ENCODE peak calls at places on chromosomes 13 and 19, in seven cellular contexts. One of them, this sample, is unnamed.

GRCh38 chr13:21812192-21812626 is 141.3 kb downstream of the FGF9 start:
- DNase-seq in thoracic aorta: no peak
- DNase-seq in adrenal gland: no peak
- DNase-seq in GM12865: no peak
- DNase-seq in astrocyte of the cerebellum: no peak
- DNase-seq in fibroblast of lung: no peak
- DNase-seq in AG09309: no peak
- DNase-seq in this sample: peak; percentile 2

GRCh38 chr13:20160346-20161274 is at the start of gene GJA3:
- DNase-seq in thoracic aorta: no peak
- DNase-seq in adrenal gland: no peak
- DNase-seq in GM12865: peak; percentile 84
- DNase-seq in astrocyte of the cerebellum: no peak
- DNase-seq in fibroblast of lung: peak; percentile 44
- DNase-seq in AG09309: no peak
- DNase-seq in this sample: peak; percentile 71

GRCh38 chr19:1521636-1522035 is 2.2 kb upstream of the PLK5 start:
- DNase-seq in thoracic aorta: no peak
- DNase-seq in adrenal gland: no peak
- DNase-seq in GM12865: no peak
- DNase-seq in astrocyte of the cerebellum: no peak
- DNase-seq in fibroblast of lung: no peak
- DNase-seq in AG09309: no peak
- DNase-seq in this sample: no peak

GRCh38 chr13:39956036-39956435 is 300.6 kb downstream of the COG6 start:
- DNase-seq in thoracic aorta: no peak
- DNase-seq in adrenal gland: no peak
- DNase-seq in GM12865: peak; percentile 86
- DNase-seq in astrocyte of the cerebellum: no peak
- DNase-seq in fibroblast of lung: no peak
- DNase-seq in AG09309: no peak
- DNase-seq in this sample: no peak

GRCh38 chr19:21328402-21328801 is 808 bp downstream of the ZNF708 start:
- DNase-seq in thoracic aorta: no peak
- DNase-seq in adrenal gland: no peak
- DNase-seq in GM12865: peak; percentile 23
- DNase-seq in astrocyte of the cerebellum: no peak
- DNase-seq in fibroblast of lung: peak; percentile 6
- DNase-seq in AG09309: no peak
- DNase-seq in this sample: peak; percentile 18

GRCh38 chr13:33280923-33281322 is 4.6 kb downstream of the STARD13 start:
- DNase-seq in thoracic aorta: no peak
- DNase-seq in adrenal gland: no peak
- DNase-seq in GM12865: no peak
- DNase-seq in astrocyte of the cerebellum: no peak
- DNase-seq in fibroblast of lung: peak; percentile 63
- DNase-seq in AG09309: no peak
- DNase-seq in this sample: no peak

GRCh38 chr13:81987159-81987558 is 1646.2 kb upstream of the SPRY2 start:
- DNase-seq in thoracic aorta: no peak
- DNase-seq in adrenal gland: no peak
- DNase-seq in GM12865: no peak
- DNase-seq in astrocyte of the cerebellum: no peak
- DNase-seq in fibroblast of lung: no peak
- DNase-seq in AG09309: no peak
- DNase-seq in this sample: no peak

GRCh38 chr13:44756411-44756810 is 180.3 kb upstream of the TSC22D1 start:
- DNase-seq in thoracic aorta: no peak
- DNase-seq in adrenal gland: peak; percentile 55
- DNase-seq in GM12865: no peak
- DNase-seq in astrocyte of the cerebellum: no peak
- DNase-seq in fibroblast of lung: peak; percentile 50
- DNase-seq in AG09309: no peak
- DNase-seq in this sample: no peak

GRCh38 chr13:58619396-58620113 is 988.0 kb downstream of the PCDH17 start:
- DNase-seq in thoracic aorta: no peak
- DNase-seq in adrenal gland: no peak
- DNase-seq in GM12865: peak; percentile 1
- DNase-seq in astrocyte of the cerebellum: no peak
- DNase-seq in fibroblast of lung: peak; percentile 9
- DNase-seq in AG09309: no peak
- DNase-seq in this sample: no peak

GRCh38 chr19:17877696-17878095 is 6.0 kb downstream of the SLC5A5 start:
- DNase-seq in thoracic aorta: no peak
- DNase-seq in adrenal gland: no peak
- DNase-seq in GM12865: no peak
- DNase-seq in astrocyte of the cerebellum: no peak
- DNase-seq in fibroblast of lung: no peak
- DNase-seq in AG09309: no peak
- DNase-seq in this sample: no peak

GRCh38 chr19:33740811-33741396 is 55.8 kb upstream of the KCTD15 start:
- DNase-seq in thoracic aorta: no peak
- DNase-seq in adrenal gland: peak; percentile 26
- DNase-seq in GM12865: peak; percentile 38
- DNase-seq in astrocyte of the cerebellum: peak; percentile 20
- DNase-seq in fibroblast of lung: peak; percentile 27
- DNase-seq in AG09309: peak; percentile 2
- DNase-seq in this sample: peak; percentile 84

GRCh38 chr13:71360041-71360440 is 507.0 kb downstream of the DACH1 start:
- DNase-seq in thoracic aorta: no peak
- DNase-seq in adrenal gland: no peak
- DNase-seq in GM12865: no peak
- DNase-seq in astrocyte of the cerebellum: no peak
- DNase-seq in fibroblast of lung: peak; percentile 43
- DNase-seq in AG09309: no peak
- DNase-seq in this sample: no peak

GRCh38 chr19:13859361-13859880 is 17.5 kb upstream of the NANOS3 start:
- DNase-seq in thoracic aorta: no peak
- DNase-seq in adrenal gland: no peak
- DNase-seq in GM12865: no peak
- DNase-seq in astrocyte of the cerebellum: no peak
- DNase-seq in fibroblast of lung: peak; percentile 67
- DNase-seq in AG09309: no peak
- DNase-seq in this sample: no peak

GRCh38 chr13:94280357-94280756 is 199.1 kb downstream of the DCT start:
- DNase-seq in thoracic aorta: no peak
- DNase-seq in adrenal gland: no peak
- DNase-seq in GM12865: no peak
- DNase-seq in astrocyte of the cerebellum: no peak
- DNase-seq in fibroblast of lung: peak; percentile 27
- DNase-seq in AG09309: no peak
- DNase-seq in this sample: no peak

GRCh38 chr13:79548886-79549285 is 67.9 kb downstream of the NDFIP2 start:
- DNase-seq in thoracic aorta: no peak
- DNase-seq in adrenal gland: no peak
- DNase-seq in GM12865: no peak
- DNase-seq in astrocyte of the cerebellum: peak; percentile 9
- DNase-seq in fibroblast of lung: no peak
- DNase-seq in AG09309: no peak
- DNase-seq in this sample: no peak

GRCh38 chr19:40165362-40165937 is 25.8 kb upstream of the MAP3K10 start:
- DNase-seq in thoracic aorta: no peak
- DNase-seq in adrenal gland: peak; percentile 61
- DNase-seq in GM12865: peak; percentile 80
- DNase-seq in astrocyte of the cerebellum: no peak
- DNase-seq in fibroblast of lung: peak; percentile 10
- DNase-seq in AG09309: no peak
- DNase-seq in this sample: peak; percentile 68

DNA sequence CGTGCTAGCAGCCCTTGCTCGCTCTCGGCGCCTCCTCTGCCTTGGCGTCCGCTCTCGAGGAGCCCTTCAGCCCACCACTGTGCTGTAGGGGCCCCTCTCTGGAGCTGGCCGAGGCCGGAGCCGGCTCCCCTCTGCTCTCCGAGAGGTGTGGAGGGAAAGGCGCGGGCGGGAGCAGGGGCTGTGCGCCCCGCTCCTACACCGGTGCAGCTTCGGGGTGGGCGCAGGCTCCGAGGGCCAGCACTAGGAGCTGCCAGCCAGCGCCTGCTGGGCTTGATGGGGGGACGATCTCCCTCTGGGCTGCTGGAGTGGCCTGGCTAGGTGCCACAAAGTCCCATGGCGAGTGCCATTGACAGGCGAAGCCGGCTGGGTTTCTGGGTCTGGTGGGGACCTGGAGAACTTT is 365.5 kb downstream of the SLITRK1 start:
- DNase-seq in thoracic aorta: no peak
- DNase-seq in adrenal gland: no peak
- DNase-seq in GM12865: no peak
- DNase-seq in astrocyte of the cerebellum: no peak
- DNase-seq in fibroblast of lung: no peak
- DNase-seq in AG09309: no peak
- DNase-seq in this sample: no peak
- H3K4me3 ChIP-seq in thoracic aorta: no peak overlapping the region
- H3K4me3 ChIP-seq in adrenal gland: no peak overlapping the region
- H3K4me3 ChIP-seq in GM12865: no peak overlapping the region
- H3K4me3 ChIP-seq in astrocyte of the cerebellum: no peak overlapping the region
- H3K4me3 ChIP-seq in fibroblast of lung: no peak overlapping the region
- H3K4me3 ChIP-seq in AG09309: no peak overlapping the region
- H3K4me3 ChIP-seq in this sample: no peak overlapping the region

GRCh38 chr19:49816616-49817015 is 1.5 kb upstream of the MED25 start:
- DNase-seq in thoracic aorta: no peak
- DNase-seq in adrenal gland: no peak
- DNase-seq in GM12865: no peak
- DNase-seq in astrocyte of the cerebellum: no peak
- DNase-seq in fibroblast of lung: no peak
- DNase-seq in AG09309: no peak
- DNase-seq in this sample: no peak
- H3K4me3 ChIP-seq in thoracic aorta: peak overlapping the region; percentile 96
- H3K4me3 ChIP-seq in adrenal gland: no peak overlapping the region
- H3K4me3 ChIP-seq in GM12865: no peak overlapping the region
- H3K4me3 ChIP-seq in astrocyte of the cerebellum: no peak overlapping the region
- H3K4me3 ChIP-seq in fibroblast of lung: no peak overlapping the region
- H3K4me3 ChIP-seq in AG09309: no peak overlapping the region
- H3K4me3 ChIP-seq in this sample: no peak overlapping the region

DNA sequence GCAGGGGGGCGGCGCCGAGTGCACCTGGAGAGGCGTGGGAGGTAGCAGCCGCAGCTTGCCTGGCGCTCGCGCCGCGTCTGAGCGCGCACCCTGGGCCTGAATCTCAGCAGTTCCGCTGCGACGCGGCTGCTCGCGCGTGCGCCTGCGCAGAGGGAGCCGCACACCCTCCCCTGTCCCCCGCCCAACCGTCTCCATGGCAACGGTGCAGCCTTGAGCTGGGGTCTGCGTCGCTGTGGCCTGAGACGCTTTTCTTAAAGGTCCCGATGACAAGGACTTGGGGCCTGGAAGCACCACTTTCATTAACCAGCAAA is at the start of gene PNMA8B:
- DNase-seq in thoracic aorta: no peak
- DNase-seq in adrenal gland: peak; percentile 95
- DNase-seq in GM12865: peak; percentile 48
- DNase-seq in astrocyte of the cerebellum: no peak
- DNase-seq in fibroblast of lung: peak; percentile 43
- DNase-seq in AG09309: no peak
- DNase-seq in this sample: peak; percentile 96
- H3K4me3 ChIP-seq in thoracic aorta: peak within 1 kb of the TSS; percentile 67
- H3K4me3 ChIP-seq in adrenal gland: no peak within 1 kb of the TSS
- H3K4me3 ChIP-seq in GM12865: no peak within 1 kb of the TSS
- H3K4me3 ChIP-seq in astrocyte of the cerebellum: peak within 1 kb of the TSS; percentile 32
- H3K4me3 ChIP-seq in fibroblast of lung: no peak within 1 kb of the TSS
- H3K4me3 ChIP-seq in AG09309: no peak within 1 kb of the TSS
- H3K4me3 ChIP-seq in this sample: peak within 1 kb of the TSS; percentile 80

GRCh38 chr19:57651654-57651996 is 17.1 kb upstream of the ZSCAN4 start:
- DNase-seq in thoracic aorta: no peak
- DNase-seq in adrenal gland: no peak
- DNase-seq in GM12865: no peak
- DNase-seq in astrocyte of the cerebellum: no peak
- DNase-seq in fibroblast of lung: no peak
- DNase-seq in AG09309: no peak
- DNase-seq in this sample: no peak

GRCh38 chr19:57656346-57656745 is 12.4 kb upstream of the ZSCAN4 start:
- DNase-seq in thoracic aorta: no peak
- DNase-seq in adrenal gland: no peak
- DNase-seq in GM12865: no peak
- DNase-seq in astrocyte of the cerebellum: no peak
- DNase-seq in fibroblast of lung: no peak
- DNase-seq in AG09309: no peak
- DNase-seq in this sample: no peak

GRCh38 chr19:57653689-57654088 is 15.0 kb upstream of the ZSCAN4 start:
- DNase-seq in thoracic aorta: no peak
- DNase-seq in adrenal gland: no peak
- DNase-seq in GM12865: no peak
- DNase-seq in astrocyte of the cerebellum: no peak
- DNase-seq in fibroblast of lung: no peak
- DNase-seq in AG09309: no peak
- DNase-seq in this sample: no peak

GRCh38 chr19:57655443-57655842 is 13.3 kb upstream of the ZSCAN4 start:
- DNase-seq in thoracic aorta: no peak
- DNase-seq in adrenal gland: no peak
- DNase-seq in GM12865: no peak
- DNase-seq in astrocyte of the cerebellum: no peak
- DNase-seq in fibroblast of lung: no peak
- DNase-seq in AG09309: no peak
- DNase-seq in this sample: no peak
- H3K4me3 ChIP-seq in thoracic aorta: no peak overlapping the region
- H3K4me3 ChIP-seq in adrenal gland: no peak overlapping the region
- H3K4me3 ChIP-seq in GM12865: no peak overlapping the region
- H3K4me3 ChIP-seq in astrocyte of the cerebellum: no peak overlapping the region
- H3K4me3 ChIP-seq in fibroblast of lung: no peak overlapping the region
- H3K4me3 ChIP-seq in AG09309: no peak overlapping the region
- H3K4me3 ChIP-seq in this sample: no peak overlapping the region

GRCh38 chr19:49119411-49120324 is at the start of gene PPFIA3:
- DNase-seq in thoracic aorta: no peak
- DNase-seq in adrenal gland: peak; percentile 82
- DNase-seq in GM12865: no peak
- DNase-seq in astrocyte of the cerebellum: no peak
- DNase-seq in fibroblast of lung: peak; percentile 60
- DNase-seq in AG09309: no peak
- DNase-seq in this sample: peak; percentile 68

GRCh38 chr19:49117677-49118564 is 1.0 kb downstream of the C19orf73 start:
- DNase-seq in thoracic aorta: no peak
- DNase-seq in adrenal gland: no peak
- DNase-seq in GM12865: no peak
- DNase-seq in astrocyte of the cerebellum: no peak
- DNase-seq in fibroblast of lung: no peak
- DNase-seq in AG09309: no peak
- DNase-seq in this sample: no peak

GRCh38 chr19:49118565-49119410 is at the start of gene C19orf73:
- DNase-seq in thoracic aorta: peak; percentile 62
- DNase-seq in adrenal gland: peak; percentile 95
- DNase-seq in GM12865: peak; percentile 97
- DNase-seq in astrocyte of the cerebellum: peak; percentile 76
- DNase-seq in fibroblast of lung: peak; percentile 89
- DNase-seq in AG09309: peak; percentile 55
- DNase-seq in this sample: peak; percentile 91

GRCh38 chr19:49120868-49121267 is 1.5 kb downstream of the PPFIA3 start:
- DNase-seq in thoracic aorta: no peak
- DNase-seq in adrenal gland: no peak
- DNase-seq in GM12865: no peak
- DNase-seq in astrocyte of the cerebellum: no peak
- DNase-seq in fibroblast of lung: no peak
- DNase-seq in AG09309: no peak
- DNase-seq in this sample: no peak

GRCh38 chr19:49120325-49120683 is 960 bp downstream of the PPFIA3 start:
- DNase-seq in thoracic aorta: no peak
- DNase-seq in adrenal gland: no peak
- DNase-seq in GM12865: no peak
- DNase-seq in astrocyte of the cerebellum: no peak
- DNase-seq in fibroblast of lung: no peak
- DNase-seq in AG09309: no peak
- DNase-seq in this sample: no peak
- H3K4me3 ChIP-seq in thoracic aorta: peak overlapping the region; percentile 88
- H3K4me3 ChIP-seq in adrenal gland: no peak overlapping the region
- H3K4me3 ChIP-seq in GM12865: no peak overlapping the region
- H3K4me3 ChIP-seq in astrocyte of the cerebellum: no peak overlapping the region
- H3K4me3 ChIP-seq in fibroblast of lung: no peak overlapping the region
- H3K4me3 ChIP-seq in AG09309: no peak overlapping the region
- H3K4me3 ChIP-seq in this sample: peak overlapping the region; percentile 54

GRCh38 chr13:73741111-73741510 is 393.1 kb downstream of the KLF12 start:
- DNase-seq in thoracic aorta: no peak
- DNase-seq in adrenal gland: no peak
- DNase-seq in GM12865: no peak
- DNase-seq in astrocyte of the cerebellum: no peak
- DNase-seq in fibroblast of lung: peak; percentile 10
- DNase-seq in AG09309: no peak
- DNase-seq in this sample: no peak
- H3K4me3 ChIP-seq in thoracic aorta: peak overlapping the region; percentile 55
- H3K4me3 ChIP-seq in adrenal gland: no peak overlapping the region
- H3K4me3 ChIP-seq in GM12865: no peak overlapping the region
- H3K4me3 ChIP-seq in astrocyte of the cerebellum: no peak overlapping the region
- H3K4me3 ChIP-seq in fibroblast of lung: no peak overlapping the region
- H3K4me3 ChIP-seq in AG09309: peak overlapping the region; percentile 4
- H3K4me3 ChIP-seq in this sample: no peak overlapping the region

This sample was measured in neuronal stem cell.